ENCODE peak calls at places on chromosomes 1 and 21, in nine cellular contexts. W is body of pancreas, J is tibial nerve, H is A549, Q is K562, F is Peyer's patch, Z is endothelial cell of umbilical vein, M is HepG2, R is lower leg skin. A is an unnamed sample.

GRCh38 chr1:8667869-8668595 is 149.4 kb downstream of the RERE start:
- DNase-seq in W (no peak), J (no peak), H (no peak), Q (no peak), F (no peak), Z (peak), M (peak), R (no peak), A (no peak)

GRCh38 chr1:162389971-162390370 is 8.4 kb downstream of the C1orf226 start:
- DNase-seq in W (no peak), J (no peak), H (no peak), Q (peak), F (no peak), Z (no peak), M (no peak), R (peak), A (no peak)

GRCh38 chr1:205285391-205286101 is 36.0 kb downstream of the NUAK2 start:
- DNase-seq in W (no peak), J (no peak), H (no peak), Q (no peak), F (peak), Z (no peak), M (no peak), R (no peak), A (no peak)

GRCh38 chr1:204089044-204089751 is 16.3 kb downstream of the SOX13 start:
- DNase-seq in W (peak), J (peak), H (no peak), Q (no peak), F (no peak), Z (peak), M (no peak), R (peak), A (no peak)

GRCh38 chr1:31753623-31754349 is 10.4 kb downstream of the ADGRB2 start:
- DNase-seq in W (peak), J (peak), H (no peak), Q (no peak), F (no peak), Z (no peak), M (no peak), R (no peak), A (peak)

GRCh38 chr1:46687095-46687659 is 15.5 kb downstream of the TEX38 start:
- DNase-seq in W (peak), J (peak), H (no peak), Q (no peak), F (no peak), Z (peak), M (no peak), R (peak), A (no peak)

GRCh38 chr1:38361566-38361965 is 315.0 kb upstream of the POU3F1 start:
- DNase-seq in W (no peak), J (no peak), H (no peak), Q (no peak), F (no peak), Z (no peak), M (no peak), R (no peak), A (no peak)

GRCh38 chr1:167679714-167680113 is 42.1 kb upstream of the MPZL1 start:
- DNase-seq in W (no peak), J (no peak), H (no peak), Q (no peak), F (no peak), Z (no peak), M (peak), R (no peak), A (no peak)

GRCh38 chr1:119732465-119733168 is 20.9 kb downstream of the PHGDH start:
- DNase-seq in W (no peak), J (no peak), H (no peak), Q (no peak), F (no peak), Z (no peak), M (no peak), R (no peak), A (no peak)

GRCh38 chr1:115783311-115783710 is 14.8 kb upstream of the CASQ2 start:
- DNase-seq in W (no peak), J (no peak), H (no peak), Q (no peak), F (no peak), Z (no peak), M (no peak), R (no peak), A (no peak)

GRCh38 chr1:214404154-214404553 is 123.2 kb downstream of the SMYD2 start:
- DNase-seq in W (no peak), J (no peak), H (no peak), Q (no peak), F (no peak), Z (peak), M (no peak), R (no peak), A (no peak)

GRCh38 chr1:206487970-206488369 is 17.7 kb downstream of the IKBKE start:
- DNase-seq in W (no peak), J (no peak), H (no peak), Q (no peak), F (no peak), Z (no peak), M (no peak), R (no peak), A (no peak)

GRCh38 chr1:28573564-28573963 is 18.5 kb upstream of the RAB42 start:
- DNase-seq in W (no peak), J (no peak), H (no peak), Q (no peak), F (no peak), Z (no peak), M (no peak), R (no peak), A (no peak)

GRCh38 chr21:25733859-25734653 is 648 bp downstream of the ATP5PF start:
- DNase-seq in W (no peak), J (no peak), H (no peak), Q (no peak), F (no peak), Z (peak), M (peak), R (no peak), A (no peak)

GRCh38 chr21:25732091-25732760 is 2.5 kb downstream of the ATP5PF start:
- DNase-seq in W (no peak), J (no peak), H (no peak), Q (no peak), F (no peak), Z (no peak), M (no peak), R (no peak), A (no peak)

GRCh38 chr21:25735895-25736597 is 1.3 kb downstream of the GABPA start:
- DNase-seq in W (no peak), J (no peak), H (no peak), Q (no peak), F (no peak), Z (peak), M (peak), R (no peak), A (no peak)

GRCh38 chr21:25735221-25735894 is 586 bp downstream of the GABPA start:
- DNase-seq in W (peak), J (peak), H (peak), Q (peak), F (peak), Z (peak), M (peak), R (peak), A (peak)

DNA sequence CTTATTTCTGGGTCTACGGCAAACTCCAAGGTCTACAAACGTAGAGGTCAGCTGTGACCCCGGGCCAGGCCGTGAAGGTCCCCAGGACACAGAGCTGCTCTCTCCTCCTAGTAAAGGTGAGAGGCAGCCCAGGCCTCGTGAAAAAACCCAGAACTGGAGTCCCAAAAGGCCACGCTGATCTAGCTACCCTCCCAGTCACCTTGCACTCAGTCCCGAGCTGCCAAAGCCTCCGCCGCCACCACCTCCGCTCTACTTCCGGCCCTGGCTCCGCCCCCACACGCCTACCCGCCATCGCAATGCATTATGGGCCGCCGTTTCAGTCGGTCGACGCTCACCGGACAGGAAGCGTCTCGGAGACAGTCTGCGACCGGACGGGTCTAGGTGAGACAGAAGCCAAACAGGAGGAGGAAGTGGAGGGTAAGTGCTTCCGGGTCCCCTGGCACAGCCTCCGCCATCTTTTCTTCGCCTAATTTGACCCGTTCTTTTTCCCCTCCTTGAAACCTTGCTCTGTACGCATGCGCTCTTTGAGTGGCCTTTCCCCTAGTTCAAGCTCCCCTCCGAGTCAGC is at the start of the genes ATP5PF and GABPA:
- DNase-seq in W (peak), J (peak), H (peak), Q (peak), F (peak), Z (peak), M (peak), R (peak), A (peak)
- TF ChIP-seq POLR2A in W (peak), J (peak), H (peak), Q (peak), F (peak), Z (peak), M (peak), R (peak), A (peak)

GRCh38 chr1:201423655-201424610 is 2.4 kb upstream of the TNNI1 start:
- DNase-seq in W (no peak), J (no peak), H (no peak), Q (no peak), F (no peak), Z (no peak), M (no peak), R (no peak), A (no peak)

GRCh38 chr1:201422026-201422425 is 496 bp upstream of the TNNI1 start:
- DNase-seq in W (no peak), J (no peak), H (no peak), Q (no peak), F (no peak), Z (no peak), M (no peak), R (no peak), A (no peak)

GRCh38 chr1:201420608-201421002 is 925 bp downstream of the TNNI1 start:
- DNase-seq in W (no peak), J (no peak), H (no peak), Q (no peak), F (no peak), Z (no peak), M (no peak), R (no peak), A (no peak)

GRCh38 chr1:201421041-201421440 is 489 bp downstream of the TNNI1 start:
- DNase-seq in W (no peak), J (no peak), H (no peak), Q (no peak), F (no peak), Z (no peak), M (no peak), R (no peak), A (no peak)

GRCh38 chr1:201422436-201423030 is 1.0 kb upstream of the TNNI1 start:
- DNase-seq in W (no peak), J (no peak), H (no peak), Q (no peak), F (no peak), Z (no peak), M (no peak), R (no peak), A (no peak)
- TF ChIP-seq POLR2A in W (no peak), J (no peak), H (no peak), Q (no peak), F (no peak), Z (no peak), M (no peak), R (no peak), A (no peak)

DNA sequence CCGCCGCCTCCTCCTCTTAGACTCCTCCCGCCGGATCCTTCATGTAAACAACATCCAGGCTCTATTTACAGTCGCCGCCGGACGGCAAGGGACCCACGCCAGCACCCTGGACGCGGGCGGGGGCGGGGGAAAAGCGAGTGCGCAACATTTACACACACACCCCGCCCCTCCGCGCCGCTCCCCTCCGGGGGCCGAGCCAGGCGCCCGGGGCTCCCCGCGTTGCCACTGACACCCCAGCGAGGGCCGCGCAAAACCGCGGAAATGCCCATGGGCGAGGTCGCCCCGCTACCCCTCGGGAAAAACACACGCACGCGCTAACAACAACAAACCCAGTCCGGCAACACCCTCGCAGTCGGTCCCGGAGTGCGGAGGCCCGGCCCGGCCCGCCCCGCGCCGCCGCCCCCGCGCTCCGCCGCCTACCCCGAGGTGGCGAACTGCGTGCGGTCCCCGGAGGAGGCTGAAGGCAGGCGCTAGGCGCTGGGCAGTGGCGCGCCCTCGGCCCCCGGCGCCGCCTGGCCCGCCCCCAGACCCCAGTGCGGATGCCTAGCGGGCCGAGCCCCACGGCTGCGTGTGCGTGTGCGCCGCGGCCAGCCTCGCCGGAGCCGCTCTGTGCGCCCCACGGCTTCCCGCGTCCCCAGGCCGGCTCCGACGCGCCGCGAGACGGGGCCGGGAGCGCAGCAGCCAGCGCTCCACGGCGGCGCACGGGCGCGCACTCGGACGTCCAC is 81.1 kb upstream of the AK4 start:
- DNase-seq in W (peak), J (peak), H (peak), Q (peak), F (peak), Z (peak), M (no peak), R (peak), A (peak)
- TF ChIP-seq POLR2A in W (peak), J (peak), H (no peak), Q (peak), F (peak), Z (no peak), M (no peak), R (peak), A (no peak)

DNA sequence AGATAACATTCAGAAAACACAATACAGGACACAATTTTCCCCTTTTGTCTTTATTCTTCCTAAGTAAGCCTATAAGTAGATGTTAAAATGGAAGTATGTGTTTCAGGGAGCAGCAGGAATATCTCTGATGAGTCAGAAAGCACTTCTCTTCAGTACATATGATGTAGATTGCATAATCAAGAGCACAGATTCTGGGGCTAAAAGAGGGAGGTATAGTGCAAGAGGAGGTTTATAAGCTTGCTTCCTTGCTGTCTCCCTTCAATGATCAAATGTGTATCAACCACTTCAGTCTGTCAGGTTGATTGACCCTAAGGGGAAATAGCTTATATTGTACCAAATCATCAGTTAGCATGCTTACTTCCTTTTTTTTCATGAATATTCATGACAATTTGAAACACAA is 822.8 kb downstream of the BRINP3 start:
- DNase-seq in W (no peak), J (no peak), H (no peak), Q (no peak), F (no peak), Z (no peak), M (no peak), R (no peak), A (no peak)
- TF ChIP-seq POLR2A in W (no peak), J (no peak), H (no peak), Q (no peak), F (no peak), Z (no peak), M (no peak), R (no peak), A (no peak)

DNA sequence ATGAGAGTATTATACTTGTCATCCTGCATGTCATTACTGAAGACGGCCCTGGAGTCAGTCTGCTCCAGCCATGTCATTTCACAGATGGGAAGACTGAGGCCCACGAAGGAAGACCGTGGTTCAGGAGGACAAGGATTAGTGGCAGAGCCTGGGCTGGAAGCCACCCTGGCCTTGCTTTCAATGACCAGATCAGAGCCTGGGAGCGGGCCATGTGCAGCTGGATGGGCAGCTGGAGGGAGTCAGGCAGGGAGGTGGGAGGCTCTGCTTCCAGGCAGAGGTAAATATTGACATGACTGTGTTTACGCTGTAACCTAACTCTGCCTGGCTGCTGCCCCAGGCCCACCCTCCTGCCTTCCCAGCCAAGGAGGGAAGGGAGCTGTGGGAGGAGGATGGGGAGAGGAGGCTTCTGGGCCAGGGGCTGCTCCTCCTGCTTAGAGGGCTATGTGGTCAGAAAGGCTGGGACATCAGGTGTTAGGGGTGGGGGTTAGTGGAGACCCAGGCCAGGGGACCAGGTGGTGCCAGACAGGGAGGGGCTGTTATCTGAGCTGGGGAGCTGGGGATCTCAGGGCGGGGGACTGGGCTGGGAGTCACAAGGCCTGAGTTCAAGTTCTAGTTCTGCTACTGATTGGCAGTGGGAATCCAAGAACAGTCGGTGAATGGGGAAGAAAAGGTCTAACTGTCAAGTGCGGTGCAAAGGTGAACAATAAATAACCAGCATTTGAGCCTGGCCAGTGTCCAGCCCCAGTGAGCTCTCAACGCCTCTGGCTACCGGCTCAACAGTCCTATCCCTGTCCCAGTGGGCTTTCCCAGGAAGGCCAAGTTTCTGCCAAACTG is 48.5 kb upstream of the ECE1 start:
- DNase-seq in W (peak), J (peak), H (no peak), Q (no peak), F (no peak), Z (peak), M (peak), R (peak), A (no peak)
- TF ChIP-seq POLR2A in W (no peak), J (no peak), H (no peak), Q (no peak), F (no peak), Z (no peak), M (no peak), R (no peak), A (no peak)

GRCh38 chr1:22887491-22887890 is 85.2 kb downstream of the LACTBL1 start:
- DNase-seq in W (no peak), J (no peak), H (no peak), Q (no peak), F (no peak), Z (no peak), M (no peak), R (no peak), A (no peak)
- TF ChIP-seq POLR2A in W (no peak), J (no peak), H (no peak), Q (no peak), F (no peak), Z (no peak), M (no peak), R (no peak), A (no peak)

GRCh38 chr21:14737922-14738321 is 191.8 kb upstream of the SAMSN1 start:
- DNase-seq in W (peak), J (no peak), H (peak), Q (peak), F (peak), Z (peak), M (peak), R (no peak), A (no peak)

GRCh38 chr21:14734833-14735232 is 188.7 kb upstream of the SAMSN1 start:
- DNase-seq in W (no peak), J (no peak), H (no peak), Q (no peak), F (no peak), Z (no peak), M (no peak), R (no peak), A (no peak)

GRCh38 chr21:14737278-14737677 is 191.2 kb upstream of the SAMSN1 start:
- DNase-seq in W (no peak), J (no peak), H (no peak), Q (no peak), F (no peak), Z (peak), M (no peak), R (no peak), A (no peak)

GRCh38 chr21:14736672-14737071 is 190.6 kb upstream of the SAMSN1 start:
- DNase-seq in W (no peak), J (no peak), H (no peak), Q (no peak), F (no peak), Z (no peak), M (no peak), R (no peak), A (no peak)

DNA sequence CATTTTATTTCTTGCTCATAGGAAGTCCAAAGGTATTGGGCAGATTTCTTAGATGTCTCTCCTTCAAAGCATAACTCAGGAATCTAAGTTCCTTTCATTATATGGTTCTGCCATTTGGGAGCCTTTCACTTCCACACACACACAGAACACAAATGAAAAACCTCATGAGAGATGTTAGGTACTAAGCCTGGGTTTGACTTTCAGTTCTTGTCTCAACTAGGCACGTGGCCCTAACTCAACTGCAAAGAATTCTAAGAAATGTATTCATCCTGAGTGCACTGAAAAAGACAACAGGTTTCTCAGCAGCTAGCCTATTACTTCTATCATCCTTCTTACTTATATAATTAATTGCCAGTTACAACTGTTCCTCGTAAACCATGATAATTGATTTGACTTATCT is 190.0 kb upstream of the SAMSN1 start:
- DNase-seq in W (no peak), J (no peak), H (no peak), Q (no peak), F (peak), Z (no peak), M (no peak), R (no peak), A (no peak)
- TF ChIP-seq POLR2A in W (no peak), J (no peak), H (no peak), Q (no peak), F (no peak), Z (no peak), M (no peak), R (no peak), A (no peak)

DNA sequence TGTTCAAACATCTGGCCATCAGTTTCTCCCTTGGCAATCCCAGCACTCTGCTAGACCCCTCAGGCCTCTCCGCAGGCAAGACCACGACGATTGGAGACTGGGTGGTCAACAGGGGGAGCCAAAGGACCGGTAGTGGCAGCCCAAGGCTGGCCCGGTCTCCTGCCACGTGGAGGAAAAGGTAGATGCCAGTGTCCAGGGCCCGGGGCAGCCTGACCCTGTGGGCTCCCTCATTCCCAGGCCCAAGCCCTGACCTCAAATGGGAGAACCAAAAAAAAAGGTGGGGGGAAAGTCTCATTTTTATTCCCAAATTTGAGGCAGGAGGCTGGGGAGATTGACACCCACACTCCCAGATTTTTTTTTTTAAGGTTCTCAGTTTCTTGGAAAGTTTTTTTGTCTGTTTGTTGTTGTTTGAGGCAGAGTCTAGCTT is 24.8 kb downstream of the S100A6 start:
- DNase-seq in W (peak), J (peak), H (peak), Q (peak), F (peak), Z (peak), M (peak), R (peak), A (no peak)
- TF ChIP-seq POLR2A in W (no peak), J (no peak), H (no peak), Q (no peak), F (no peak), Z (no peak), M (no peak), R (no peak), A (no peak)

GRCh38 chr1:1307261-1307907 is 346 bp downstream of the ACAP3 start:
- DNase-seq in W (peak), J (no peak), H (no peak), Q (peak), F (no peak), Z (peak), M (no peak), R (no peak), A (no peak)
- TF ChIP-seq POLR2A in W (no peak), J (no peak), H (peak), Q (no peak), F (no peak), Z (peak), M (no peak), R (no peak), A (peak)

GRCh38 chr1:19643113-19643512 is 998 bp upstream of the NBL1 start:
- DNase-seq in W (no peak), J (no peak), H (peak), Q (peak), F (no peak), Z (no peak), M (peak), R (no peak), A (peak)
- TF ChIP-seq POLR2A in W (no peak), J (no peak), H (peak), Q (no peak), F (peak), Z (no peak), M (no peak), R (no peak), A (no peak)